ENCODE peak calls at places on chromosomes 3 and 15, in four cellular contexts. F is RCC 7860, O is posterior cingulate gyrus, L is RPMI8226. A is an unnamed sample.

GRCh38 chr3:79063629-79064028 is 704.2 kb downstream of the ROBO1 start:
- DNase-seq in O (no peak), F (no peak), L (no peak), A (no peak)

GRCh38 chr3:189787622-189788021 is 156.4 kb downstream of the TP63 start:
- DNase-seq in O (no peak), F (no peak), L (no peak), A (no peak)

GRCh38 chr15:32104061-32104980 is 74.0 kb downstream of the CHRNA7 start:
- DNase-seq in L (peak), F (no peak), O (no peak), A (no peak)

GRCh38 chr3:56917740-56918568 is 116.2 kb upstream of the ARHGEF3 start:
- DNase-seq in L (peak), F (no peak), O (no peak), A (peak)

GRCh38 chr3:101943028-101943427 is 93.7 kb downstream of the NFKBIZ start:
- DNase-seq in F (no peak), L (no peak), O (no peak), A (no peak)

GRCh38 chr15:38533926-38534325 is 30.7 kb downstream of the RASGRP1 start:
- DNase-seq in F (no peak), L (no peak), O (no peak), A (no peak)

GRCh38 chr3:135896613-135897012 is 68.9 kb upstream of the PPP2R3A start:
- DNase-seq in L (no peak), F (peak), O (no peak), A (no peak)

GRCh38 chr15:57092252-57092651 is 173.8 kb downstream of the TCF12 start:
- DNase-seq in F (no peak), O (no peak), L (no peak), A (no peak)

GRCh38 chr3:15557511-15557946 is 36.0 kb upstream of the COLQ start:
- DNase-seq in O (no peak), F (peak), L (peak), A (peak)

GRCh38 chr3:133162906-133163305 is 124.7 kb downstream of the TMEM108 start:
- DNase-seq in O (no peak), L (no peak), F (no peak), A (no peak)

GRCh38 chr3:152835311-152836102 is 576 bp downstream of the P2RY1 start:
- DNase-seq in O (peak), F (no peak), L (peak), A (no peak)

GRCh38 chr3:123586131-123586530 is 1.3 kb upstream of the HACD2 start:
- DNase-seq in O (peak), F (peak), L (peak), A (peak)

GRCh38 chr15:29765898-29766537 is 56.2 kb downstream of the TJP1 start:
- DNase-seq in L (no peak), O (no peak), F (no peak), A (no peak)

GRCh38 chr3:127457094-127457475 is 133.4 kb downstream of the TPRA1 start:
- DNase-seq in O (peak), F (no peak), L (no peak), A (no peak)